ENCODE peak calls at places on chromosomes 5 and 9, in six cellular contexts. K is PC-3, Q is heart right ventricle, M is lung, O is aorta, H is tibial nerve. X is an unnamed sample. For H3K4me1 and H3K27me3, the result is how much of the 10 kb centered on the place peaks cover.

GRCh38 chr9:130682490-130683121 is 11.0 kb upstream of the EXOSC2 start:
- DNase-seq in K (peak), Q (peak), M (peak), O (peak), H (peak), X (peak)

GRCh38 chr5:52983731-52984620 is 5.2 kb upstream of the ITGA2 start:
- DNase-seq in K (peak), Q (no peak), M (no peak), O (no peak), H (no peak), X (no peak)

GRCh38 chr9:93301291-93301811 is 117.4 kb downstream of the WNK2 start:
- DNase-seq in K (no peak), Q (no peak), M (no peak), O (peak), H (no peak), X (peak)

GRCh38 chr5:98905857-98906688 is 22.7 kb downstream of the CHD1 start:
- DNase-seq in K (peak), Q (no peak), M (no peak), O (no peak), H (no peak), X (no peak)

GRCh38 chr5:173513521-173513991 is 102.9 kb downstream of the BOD1 start:
- DNase-seq in K (peak), Q (no peak), M (no peak), O (no peak), H (no peak), X (no peak)

GRCh38 chr5:97208714-97209113 is 25.7 kb upstream of the RIOK2 start:
- DNase-seq in K (no peak), Q (no peak), M (no peak), O (no peak), H (no peak), X (no peak)

GRCh38 chr9:110276827-110277226 is 20.5 kb upstream of the TXN start:
- DNase-seq in K (no peak), Q (no peak), M (no peak), O (no peak), H (no peak), X (no peak)

GRCh38 chr9:123871781-123872180 is 58.1 kb downstream of the DENND1A start:
- DNase-seq in K (no peak), Q (no peak), M (no peak), O (no peak), H (no peak), X (no peak)

GRCh38 chr9:97573482-97574073 is 59.6 kb downstream of the TSTD2 start:
- DNase-seq in K (peak), Q (no peak), M (no peak), O (no peak), H (no peak), X (no peak)

GRCh38 chr9:135209852-135210251 is 122.4 kb downstream of the OLFM1 start:
- DNase-seq in K (no peak), Q (no peak), M (no peak), O (peak), H (no peak), X (no peak)

GRCh38 chr5:157520911-157521703 is 54.5 kb downstream of the ADAM19 start:
- DNase-seq in K (no peak), Q (peak), M (peak), O (peak), H (no peak), X (no peak)

GRCh38 chr9:16267336-16268036 is 603.0 kb downstream of the BNC2 start:
- DNase-seq in K (peak), Q (no peak), M (no peak), O (no peak), H (no peak), X (peak)

DNA sequence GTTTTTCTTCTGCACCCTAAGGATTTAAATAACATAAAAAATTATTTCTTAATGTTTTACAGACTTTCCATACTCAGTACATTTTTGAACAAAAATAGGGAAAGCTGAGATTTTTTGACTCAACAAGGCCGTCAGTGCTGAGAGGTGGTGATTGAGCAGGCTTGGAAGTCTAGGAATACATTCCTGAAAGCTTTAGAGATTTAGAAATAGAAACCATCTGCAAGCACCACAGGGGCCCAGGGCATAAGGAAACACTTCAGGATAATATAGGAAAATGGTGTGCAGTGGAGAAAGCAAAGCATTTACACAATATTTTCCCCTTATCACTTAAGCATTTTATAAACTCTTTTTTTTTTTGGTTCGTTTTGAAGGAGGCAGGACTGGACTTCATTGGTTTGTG is 5.2 kb downstream of the BASP1 start:
- DNase-seq in K (no peak), Q (no peak), M (no peak), O (no peak), H (no peak), X (no peak)
- H3K4me1 ChIP-seq in K (under half), Q (under half), M (under half), O (under half), H (under half), X (under half)

GRCh38 chr9:76898786-76899185 is 7.1 kb downstream of the PRUNE2 start:
- DNase-seq in K (no peak), Q (no peak), M (no peak), O (no peak), H (no peak), X (no peak)

GRCh38 chr9:76902395-76902794 is 3.5 kb downstream of the PRUNE2 start:
- DNase-seq in K (no peak), Q (no peak), M (no peak), O (no peak), H (no peak), X (no peak)

GRCh38 chr9:76900884-76901440 is 5.0 kb downstream of the PRUNE2 start:
- DNase-seq in K (no peak), Q (no peak), M (no peak), O (no peak), H (no peak), X (no peak)

GRCh38 chr9:76904661-76905457 is 1.1 kb downstream of the PRUNE2 start:
- DNase-seq in K (no peak), Q (no peak), M (no peak), O (no peak), H (no peak), X (peak)

GRCh38 chr9:76901801-76902200 is 4.1 kb downstream of the PRUNE2 start:
- DNase-seq in K (no peak), Q (no peak), M (no peak), O (no peak), H (no peak), X (peak)
- H3K27me3 ChIP-seq in K (half or more), Q (under half), M (under half), O (under half), H (under half), X (under half)

DNA sequence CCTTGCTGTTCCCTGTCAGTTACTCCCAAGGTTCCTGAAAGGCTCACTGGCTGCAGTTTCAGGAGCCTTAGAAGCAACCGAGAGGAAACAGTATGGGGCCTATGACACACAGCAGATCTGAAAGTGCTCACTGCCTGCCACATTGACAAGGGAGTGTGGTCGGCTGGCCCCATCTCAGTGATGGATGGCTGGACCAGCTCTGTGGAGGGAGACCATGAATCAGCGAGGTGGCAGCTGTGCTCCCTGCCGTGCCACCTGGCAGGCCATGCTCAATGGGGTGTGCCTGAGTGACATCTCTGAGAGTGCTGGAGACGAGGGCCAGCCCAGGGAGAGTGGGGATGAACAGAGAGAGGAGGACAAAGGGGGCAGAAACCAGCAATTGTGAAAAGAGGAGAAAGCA is 49.1 kb downstream of the DOCK2 start:
- DNase-seq in K (no peak), Q (no peak), M (no peak), O (no peak), H (no peak), X (no peak)
- H3K27ac ChIP-seq in K (no peak), Q (no peak), M (no peak), O (no peak), H (no peak), X (no peak)

GRCh38 chr9:116042321-116042720 is 111.3 kb upstream of the PAPPA start:
- DNase-seq in K (no peak), Q (no peak), M (no peak), O (no peak), H (no peak), X (no peak)
- H3K4me1 ChIP-seq in K (under half), Q (under half), M (under half), O (under half), H (under half), X (under half)

GRCh38 chr9:34594177-34594576 is 4.7 kb upstream of the CNTFR start:
- DNase-seq in K (no peak), Q (peak), M (no peak), O (peak), H (no peak), X (no peak)

GRCh38 chr9:34591091-34591910 is 1.8 kb upstream of the CNTFR start:
- DNase-seq in K (peak), Q (peak), M (peak), O (peak), H (peak), X (peak)

GRCh38 chr9:34590376-34591090 is 1.0 kb upstream of the CNTFR start:
- DNase-seq in K (no peak), Q (peak), M (no peak), O (peak), H (no peak), X (peak)

GRCh38 chr9:34591911-34592866 is 2.7 kb upstream of the CNTFR start:
- DNase-seq in K (no peak), Q (no peak), M (no peak), O (no peak), H (no peak), X (no peak)

GRCh38 chr9:34592895-34593601 is 3.5 kb upstream of the CNTFR start:
- DNase-seq in K (peak), Q (peak), M (peak), O (peak), H (peak), X (peak)
- H3K27me3 ChIP-seq in K (under half), Q (under half), M (under half), O (under half), H (under half), X (under half)

X was measured in colonic mucosa.